ENCODE peak calls at places on chromosomes 13 and 19, in ten cellular contexts. L, Q, I, W, C, B, Y, E, N and S are unnamed samples. For H3K36me3, the result is how much of the 10 kb centered on the place peaks cover.

GRCh38 chr13:112781881-112782361 is 92.1 kb downstream of the ATP11A start:
- DNase-seq in L (no peak), Q (no peak), I (peak), W (no peak), C (peak), B (no peak), Y (no peak), E (no peak), N (no peak), S (no peak)

GRCh38 chr13:113059891-113060290 is 45.7 kb upstream of the F7 start:
- DNase-seq in L (no peak), Q (no peak), I (no peak), W (no peak), C (peak), B (no peak), Y (no peak), E (no peak), N (no peak), S (no peak)

GRCh38 chr19:20999731-21000352 is 20.6 kb upstream of the ZNF430 start:
- DNase-seq in L (peak), Q (peak), I (peak), W (peak), C (peak), B (peak), Y (peak), E (peak), N (peak), S (peak)

GRCh38 chr13:93951153-93951552 is 528.3 kb downstream of the DCT start:
- DNase-seq in L (peak), Q (no peak), I (no peak), W (no peak), C (no peak), B (no peak), Y (no peak), E (no peak), N (peak), S (no peak)

GRCh38 chr19:24032651-24033050 is 54.3 kb upstream of the ZNF254 start:
- DNase-seq in L (no peak), Q (no peak), I (no peak), W (no peak), C (no peak), B (no peak), Y (no peak), E (no peak), N (no peak), S (no peak)

GRCh38 chr13:27952931-27953670 is 16.0 kb downstream of the CDX2 start:
- DNase-seq in L (no peak), Q (no peak), I (peak), W (no peak), C (no peak), B (no peak), Y (no peak), E (peak), N (no peak), S (no peak)

GRCh38 chr19:27746691-27747380 is 1466.1 kb downstream of the UQCRFS1 start:
- DNase-seq in L (peak), Q (no peak), I (peak), W (no peak), C (peak), B (peak), Y (no peak), E (peak), N (peak), S (peak)

GRCh38 chr13:113148940-113149503 is 9.4 kb upstream of the PROZ start:
- DNase-seq in L (no peak), Q (no peak), I (no peak), W (no peak), C (no peak), B (no peak), Y (no peak), E (no peak), N (no peak), S (no peak)

GRCh38 chr13:99316657-99317244 is 9.6 kb upstream of the GPR183 start:
- DNase-seq in L (no peak), Q (no peak), I (no peak), W (no peak), C (peak), B (no peak), Y (no peak), E (no peak), N (no peak), S (no peak)

GRCh38 chr19:19421326-19421725 is 15.9 kb downstream of the GATAD2A start:
- DNase-seq in L (no peak), Q (no peak), I (no peak), W (no peak), C (no peak), B (no peak), Y (no peak), E (no peak), N (no peak), S (no peak)

GRCh38 chr13:112510002-112510780 is 77.8 kb downstream of the TUBGCP3 start:
- DNase-seq in L (peak), Q (no peak), I (peak), W (no peak), C (no peak), B (no peak), Y (no peak), E (no peak), N (peak), S (no peak)

GRCh38 chr19:15137777-15138176 is 30.6 kb downstream of the SYDE1 start:
- DNase-seq in L (no peak), Q (no peak), I (no peak), W (no peak), C (no peak), B (no peak), Y (no peak), E (no peak), N (no peak), S (no peak)

GRCh38 chr13:33228645-33229445 is 56.7 kb downstream of the STARD13 start:
- DNase-seq in L (peak), Q (no peak), I (no peak), W (no peak), C (no peak), B (no peak), Y (no peak), E (no peak), N (peak), S (no peak)

GRCh38 chr19:30394481-30395151 is 22.4 kb downstream of the ZNF536 start:
- DNase-seq in L (no peak), Q (no peak), I (no peak), W (no peak), C (no peak), B (no peak), Y (no peak), E (no peak), N (no peak), S (no peak)

GRCh38 chr19:3316659-3317207 is 49.6 kb upstream of the NFIC start:
- DNase-seq in L (no peak), Q (no peak), I (no peak), W (no peak), C (no peak), B (no peak), Y (no peak), E (no peak), N (no peak), S (no peak)

GRCh38 chr19:5062195-5062594 is 93.3 kb downstream of the KDM4B start:
- DNase-seq in L (no peak), Q (no peak), I (no peak), W (no peak), C (no peak), B (no peak), Y (no peak), E (no peak), N (no peak), S (no peak)

GRCh38 chr19:41957838-41958366 is 1.2 kb downstream of the RABAC1 start:
- DNase-seq in L (peak), Q (no peak), I (peak), W (peak), C (peak), B (no peak), Y (peak), E (peak), N (peak), S (no peak)

DNA sequence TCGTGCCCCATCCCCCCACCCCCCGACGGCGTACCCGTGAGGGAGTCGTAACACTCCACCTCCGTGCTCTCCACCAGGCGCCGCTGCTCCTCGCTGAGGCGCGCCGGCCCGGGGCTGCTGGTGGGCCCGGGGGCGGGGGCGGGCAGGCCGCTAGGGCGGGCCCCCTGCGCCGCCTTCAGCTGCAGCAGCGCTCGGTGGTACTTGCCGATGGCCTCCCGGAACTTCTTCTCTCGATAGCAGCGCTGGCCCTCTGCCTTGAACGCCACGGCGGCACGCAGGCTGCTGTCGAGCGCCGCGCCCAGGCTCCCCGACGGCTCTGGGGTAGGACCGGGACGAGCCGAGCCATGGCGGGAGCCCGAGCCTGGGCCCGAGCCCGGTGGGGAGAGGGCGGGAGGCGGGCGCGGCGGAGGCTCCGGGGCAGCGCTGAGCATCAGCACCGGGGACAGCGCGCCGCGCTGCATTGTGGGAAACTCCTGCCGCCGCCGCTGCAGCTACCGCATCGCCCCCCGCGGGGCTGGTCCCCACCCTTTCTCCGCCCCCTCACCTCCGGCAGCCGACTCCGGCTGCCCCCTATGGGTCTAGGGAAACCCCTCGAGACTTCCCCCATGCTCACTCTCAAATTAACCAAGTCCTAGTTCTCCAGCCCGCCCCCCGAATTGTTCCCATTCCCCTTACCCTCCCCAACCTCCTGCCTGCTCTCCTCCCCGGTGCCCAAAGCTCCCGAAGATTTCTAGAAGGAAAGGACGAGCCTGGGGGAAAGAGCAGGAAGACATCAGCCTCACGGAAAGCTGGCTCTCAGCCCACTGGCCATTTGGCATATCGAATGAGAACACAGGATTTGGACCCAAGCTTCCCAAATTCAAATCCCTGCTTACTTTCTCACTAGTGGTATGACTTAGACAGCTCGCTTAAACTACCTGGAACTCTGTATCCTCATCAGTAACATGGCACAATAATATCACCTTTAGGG is at the start of gene TTC9B:
- DNase-seq in L (no peak), Q (no peak), I (peak), W (no peak), C (no peak), B (peak), Y (no peak), E (no peak), N (no peak), S (peak)
- TF ChIP-seq CTCF in L (no peak), Q (no peak), I (no peak), W (no peak), C (no peak), B (no peak), Y (no peak), E (no peak), N (no peak), S (no peak)

GRCh38 chr13:95588134-95588533 is 35.6 kb downstream of the CLDN10 start:
- DNase-seq in L (no peak), Q (no peak), I (no peak), W (no peak), C (no peak), B (no peak), Y (no peak), E (no peak), N (peak), S (no peak)
- H3K36me3 ChIP-seq in L (half or more), Q (under half), I (under half), W (half or more), C (under half), B (under half), Y (under half), E (under half), N (under half), S (under half)

GRCh38 chr13:91381371-91381770 is 17.1 kb upstream of the GPC5 start:
- DNase-seq in L (peak), Q (no peak), I (peak), W (no peak), C (no peak), B (no peak), Y (no peak), E (no peak), N (peak), S (no peak)
- TF ChIP-seq CTCF in L (peak), Q (no peak), I (peak), W (peak), C (peak), B (no peak), Y (no peak), E (no peak), N (peak), S (peak)

GRCh38 chr13:111304041-111304544 is 16.3 kb upstream of the TEX29 start:
- DNase-seq in L (no peak), Q (no peak), I (no peak), W (no peak), C (no peak), B (no peak), Y (no peak), E (peak), N (no peak), S (peak)

GRCh38 chr13:111298214-111298975 is 22.0 kb upstream of the TEX29 start:
- DNase-seq in L (no peak), Q (no peak), I (no peak), W (no peak), C (no peak), B (no peak), Y (no peak), E (no peak), N (no peak), S (no peak)

GRCh38 chr13:111304603-111305289 is 15.7 kb upstream of the TEX29 start:
- DNase-seq in L (no peak), Q (no peak), I (no peak), W (no peak), C (no peak), B (no peak), Y (no peak), E (no peak), N (no peak), S (no peak)

GRCh38 chr13:111303559-111303958 is 16.9 kb upstream of the TEX29 start:
- DNase-seq in L (no peak), Q (no peak), I (no peak), W (no peak), C (no peak), B (no peak), Y (no peak), E (no peak), N (no peak), S (no peak)

GRCh38 chr13:111302045-111302722 is 18.3 kb upstream of the TEX29 start:
- DNase-seq in L (no peak), Q (no peak), I (no peak), W (no peak), C (no peak), B (no peak), Y (no peak), E (no peak), N (no peak), S (no peak)
- H3K36me3 ChIP-seq in L (under half), Q (half or more), I (under half), W (half or more), C (half or more), B (under half), Y (under half), E (under half), N (under half), S (under half)

GRCh38 chr13:64075543-64076271 is 2660.1 kb upstream of the PCDH20 start:
- DNase-seq in L (no peak), Q (no peak), I (peak), W (no peak), C (no peak), B (no peak), Y (no peak), E (no peak), N (no peak), S (no peak)

GRCh38 chr13:64069892-64070291 is 2654.2 kb upstream of the PCDH20 start:
- DNase-seq in L (no peak), Q (no peak), I (no peak), W (no peak), C (no peak), B (no peak), Y (no peak), E (no peak), N (no peak), S (no peak)

GRCh38 chr13:64071352-64071751 is 2655.7 kb upstream of the PCDH20 start:
- DNase-seq in L (no peak), Q (no peak), I (no peak), W (no peak), C (no peak), B (no peak), Y (no peak), E (no peak), N (no peak), S (no peak)

GRCh38 chr13:64074989-64075474 is 2659.4 kb upstream of the PCDH20 start:
- DNase-seq in L (no peak), Q (no peak), I (no peak), W (no peak), C (no peak), B (no peak), Y (no peak), E (no peak), N (no peak), S (no peak)

DNA sequence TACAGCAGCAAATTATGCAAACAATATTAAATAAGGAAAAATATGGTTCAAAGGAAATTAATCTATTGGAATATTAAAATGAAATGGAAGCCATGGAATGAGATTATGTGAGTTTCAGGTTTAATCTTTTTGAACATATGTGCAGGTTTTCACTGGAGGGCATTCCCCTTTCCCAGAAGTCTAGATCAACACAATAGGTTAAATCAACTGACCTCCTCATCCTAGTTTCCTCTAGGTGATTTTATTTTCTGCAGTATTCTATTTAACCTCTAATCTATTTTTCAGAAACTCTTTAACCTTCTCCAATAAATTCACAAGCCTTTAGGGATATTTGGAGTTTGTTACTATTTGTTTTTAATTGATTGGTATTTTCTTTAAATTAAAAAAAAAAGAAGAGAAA is 2657.6 kb upstream of the PCDH20 start:
- DNase-seq in L (no peak), Q (no peak), I (no peak), W (no peak), C (no peak), B (no peak), Y (no peak), E (no peak), N (no peak), S (no peak)
- TF ChIP-seq CTCF in L (no peak), Q (no peak), I (no peak), W (no peak), C (no peak), B (no peak), Y (no peak), E (no peak), N (no peak), S (no peak)

DNA sequence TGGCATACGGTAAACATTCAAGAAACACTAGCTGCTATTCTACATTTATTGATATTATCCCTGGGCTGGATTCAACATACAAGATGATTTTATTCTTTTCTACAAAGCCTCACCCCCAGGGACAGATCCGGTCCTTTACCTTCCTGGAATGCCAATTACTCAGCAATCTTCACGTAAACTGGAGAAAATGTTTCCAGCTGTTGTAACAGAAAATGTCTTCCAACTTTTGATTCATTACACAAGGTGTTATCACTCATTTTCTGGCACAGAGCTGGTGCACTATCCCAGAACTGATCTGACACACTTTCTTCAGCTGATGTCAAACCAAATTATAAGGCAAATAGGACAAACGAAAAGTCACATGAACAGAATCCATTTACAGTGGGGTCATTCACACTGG is 33.1 kb downstream of the DCLK1 start:
- DNase-seq in L (no peak), Q (no peak), I (no peak), W (no peak), C (no peak), B (no peak), Y (no peak), E (no peak), N (no peak), S (no peak)
- H3K36me3 ChIP-seq in L (under half), Q (under half), I (under half), W (under half), C (under half), B (under half), Y (under half), E (under half), N (under half), S (under half)

GRCh38 chr13:60303166-60303565 is 93.9 kb upstream of the TDRD3 start:
- DNase-seq in L (no peak), Q (no peak), I (no peak), W (no peak), C (no peak), B (no peak), Y (no peak), E (no peak), N (no peak), S (no peak)
- TF ChIP-seq CTCF in L (no peak), Q (no peak), I (no peak), W (no peak), C (no peak), B (no peak), Y (no peak), E (no peak), N (no peak), S (no peak)

DNA sequence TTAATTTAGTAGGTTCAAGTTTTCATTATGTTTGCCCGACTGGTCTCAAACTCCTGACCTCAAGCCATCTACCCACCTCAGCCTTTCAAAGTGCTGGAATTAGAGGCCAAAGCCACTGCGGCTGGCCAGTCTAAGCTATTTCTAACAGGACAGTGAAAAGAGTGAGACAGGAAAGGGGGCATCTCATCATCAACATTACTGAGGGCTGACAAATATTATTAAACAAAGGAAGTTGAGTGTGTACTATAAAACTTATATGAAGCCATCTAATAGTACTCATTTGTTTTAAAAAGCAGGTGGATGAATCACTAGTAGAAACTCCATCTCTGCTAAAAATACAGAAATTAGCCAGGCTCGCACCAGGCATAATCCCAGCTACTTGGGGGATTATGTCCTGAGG is 24.3 kb downstream of the ZNF611 start:
- DNase-seq in L (no peak), Q (no peak), I (no peak), W (no peak), C (no peak), B (no peak), Y (no peak), E (no peak), N (peak), S (no peak)
- H3K36me3 ChIP-seq in L (under half), Q (half or more), I (under half), W (half or more), C (half or more), B (under half), Y (under half), E (under half), N (half or more), S (under half)